ENCODE peak calls at places on chromosomes 11 and 22, in four cellular contexts. X is AG08396; R is progenitor cell of endocrine pancreas; F is activated CD4-positive, alpha-beta memory T cell treated with anti-CD3 and anti-CD28 coated beads, Interleukin-2, amount 10 ng/mL, durations not matched to agents 7 days and 5 days. D is an unnamed sample.

GRCh38 chr22:27331526-27332281 is 469.9 kb downstream of the MN1 start:
- DNase-seq in X (peak), R (peak), F (no peak), D (no peak)

GRCh38 chr11:117096140-117096972 is 1.9 kb downstream of the SIK3 start:
- DNase-seq in F (peak), X (peak), R (no peak), D (no peak)

GRCh38 chr22:39746600-39747262 is 146.8 kb downstream of the ENTHD1 start:
- DNase-seq in X (no peak), R (no peak), F (no peak), D (no peak)

GRCh38 chr11:121566279-121567168 is 113.8 kb upstream of the SORL1-AS1 start:
- DNase-seq in R (no peak), F (no peak), X (no peak), D (no peak)

GRCh38 chr11:75323609-75324008 is 27.9 kb downstream of the ARRB1 start:
- DNase-seq in R (no peak), X (no peak), F (no peak), D (no peak)

GRCh38 chr22:33335611-33336279 is 277.6 kb upstream of the SYN3 start:
- DNase-seq in X (no peak), F (no peak), R (no peak), D (no peak)

GRCh38 chr11:44609028-44609782 is 43.7 kb downstream of the CD82 start:
- DNase-seq in X (no peak), R (no peak), F (peak), D (no peak)

GRCh38 chr11:27039873-27040272 is 742 bp upstream of the BBOX1 start:
- DNase-seq in X (no peak), F (no peak), R (no peak), D (no peak)

GRCh38 chr22:38504731-38505594 is 1.1 kb downstream of the DDX17 start:
- DNase-seq in R (no peak), F (peak), X (peak), D (no peak)

GRCh38 chr22:19937616-19938473 is 3.7 kb upstream of the COMT start:
- DNase-seq in R (no peak), F (no peak), X (no peak), D (no peak)

GRCh38 chr11:65981101-65981740 is 19.7 kb downstream of the SART1 start:
- DNase-seq in X (no peak), R (no peak), F (no peak), D (no peak)

GRCh38 chr11:69229521-69229920 is 64.4 kb upstream of the MYEOV start:
- DNase-seq in X (no peak), F (no peak), R (no peak), D (no peak)

GRCh38 chr22:27217154-27217553 is 559.8 kb downstream of the MIAT start:
- DNase-seq in F (no peak), X (no peak), R (no peak), D (no peak)

GRCh38 chr11:65973439-65974110 is 12.0 kb downstream of the SART1 start:
- DNase-seq in X (peak), R (no peak), F (no peak), D (no peak)

GRCh38 chr22:27801616-27802388 is at the start of gene MN1:
- DNase-seq in F (peak), R (peak), X (peak), D (no peak)

GRCh38 chr11:132402056-132402684 is 1031.8 kb downstream of the NTM start:
- DNase-seq in X (peak), F (peak), R (peak), D (no peak)

GRCh38 chr11:64759722-64760719 is at the start of gene PYGM:
- DNase-seq in R (no peak), X (peak), F (no peak), D (no peak)

GRCh38 chr22:20424937-20425587 is 12.6 kb downstream of the SCARF2 start:
- DNase-seq in F (no peak), X (peak), R (no peak), D (no peak)

GRCh38 chr22:41217553-41218157 is 12.5 kb downstream of the L3MBTL2 start:
- DNase-seq in F (peak), R (no peak), X (peak), D (no peak)

GRCh38 chr11:10204021-10204420 is 90.0 kb downstream of the SBF2 start:
- DNase-seq in X (no peak), R (no peak), F (no peak), D (no peak)

GRCh38 chr22:50269573-50270301 is 443 bp downstream of the MAPK11 start:
- DNase-seq in X (peak), R (no peak), F (peak), D (no peak)

GRCh38 chr11:73034777-73035176 is 107.3 kb downstream of the FCHSD2 start:
- DNase-seq in F (no peak), R (no peak), X (no peak), D (no peak)

GRCh38 chr22:45997775-45998637 is 21.0 kb upstream of the WNT7B start:
- DNase-seq in F (no peak), X (no peak), R (no peak), D (peak)

GRCh38 chr11:2138075-2138435 is 1.1 kb downstream of the IGF2 start:
- DNase-seq in R (no peak), F (no peak), X (peak), D (no peak)

GRCh38 chr11:134558916-134559616 is 147.0 kb upstream of the B3GAT1 start:
- DNase-seq in R (no peak), X (no peak), F (peak), D (no peak)

GRCh38 chr11:27912916-27913315 is 195.0 kb downstream of the KIF18A start:
- DNase-seq in R (no peak), X (no peak), F (no peak), D (no peak)